ENCODE peak calls at places on chromosomes 4 and X, in ten cellular contexts. L is spleen; H is NCI-H1092; O is progenitor cell of endocrine pancreas; K is AG08396; F is A549; V is hippocampal formation; M is cardiac muscle cell; I is HepG2; G is activated CD4-positive, alpha-beta T cell treated with anti-CD3 and anti-CD28 coated beads, Interleukin-2, amount 10 ng/mL, durations not matched to agents 7 days and 5 days. Y is an unnamed sample.

GRCh38 chr4:2923141-2923551 is 40.1 kb downstream of the NOP14 start:
- DNase-seq in L (no peak), H (no peak), O (no peak), K (no peak), F (no peak), V (no peak), M (no peak), I (no peak), G (no peak), Y (no peak)

GRCh38 chr4:55754754-55755350 is 64.7 kb upstream of the EXOC1L start:
- DNase-seq in L (no peak), H (no peak), O (no peak), K (no peak), F (no peak), V (no peak), M (no peak), I (no peak), G (no peak), Y (no peak)

GRCh38 chrX:17242470-17242869 is 132.5 kb upstream of the NHS start:
- DNase-seq in L (no peak), H (peak; percentile 50), O (peak; percentile 47), K (peak; percentile 60), F (peak; percentile 55), V (peak; percentile 1), M (peak; percentile 70), I (peak; percentile 10), G (peak; percentile 36), Y (peak; percentile 60)

GRCh38 chr4:152937535-152938236 is 1.6 kb downstream of the FHDC1 start:
- DNase-seq in L (peak; percentile 79), H (no peak), O (no peak), K (peak; percentile 55), F (peak; percentile 14), V (peak; percentile 17), M (peak; percentile 37), I (no peak), G (no peak), Y (no peak)

GRCh38 chr4:53908661-53909078 is 155.7 kb downstream of the CHIC2 start:
- DNase-seq in L (no peak), H (peak; percentile 62), O (no peak), K (peak; percentile 56), F (peak; percentile 77), V (no peak), M (peak; percentile 85), I (peak; percentile 83), G (peak; percentile 33), Y (peak; percentile 53)

GRCh38 chr4:120921456-120922389 is 803 bp downstream of the PRDM5 start:
- DNase-seq in L (peak; percentile 86), H (no peak), O (peak; percentile 32), K (peak; percentile 75), F (peak; percentile 61), V (peak; percentile 22), M (peak; percentile 71), I (no peak), G (peak; percentile 22), Y (peak; percentile 65)

GRCh38 chr4:1492636-1493539 is 86.6 kb upstream of the NKX1-1 start:
- DNase-seq in L (no peak), H (no peak), O (no peak), K (no peak), F (no peak), V (no peak), M (no peak), I (no peak), G (no peak), Y (no peak)

GRCh38 chr4:71941001-71941400 is 90.8 kb upstream of the NPFFR2 start:
- DNase-seq in L (no peak), H (no peak), O (no peak), K (peak; percentile 3), F (peak; percentile 33), V (no peak), M (peak; percentile 66), I (peak; percentile 1), G (no peak), Y (no peak)

GRCh38 chrX:134717698-134718328 is 59.5 kb upstream of the PLAC1 start:
- DNase-seq in L (no peak), H (no peak), O (no peak), K (no peak), F (peak; percentile 56), V (no peak), M (no peak), I (no peak), G (no peak), Y (peak; percentile 14)

Y was measured in NCI-H446.